ENCODE peak calls at places on chromosomes 5 and 9, in five cellular contexts. V is AG04449, C is colonic mucosa, Q is psoas muscle, P is dorsolateral prefrontal cortex. Z is an unnamed sample.

GRCh38 chr9:94900222-94901018 is 173.9 kb downstream of the AOPEP start:
- DNase-seq in P (no peak), Q (no peak), V (peak; percentile 95), C (no peak), Z (no peak)

GRCh38 chr9:112180387-112180881 is 5.3 kb upstream of the SUSD1 start:
- DNase-seq in V (no peak), Q (no peak), C (no peak), P (no peak), Z (no peak)

GRCh38 chr5:41199660-41200059 is 13.7 kb downstream of the C6 start:
- DNase-seq in Q (no peak), P (no peak), C (no peak), V (no peak), Z (no peak)

GRCh38 chr5:159916841-159917761 is 819 bp downstream of the ADRA1B start:
- DNase-seq in C (no peak), Q (no peak), P (no peak), V (no peak), Z (no peak)

GRCh38 chr9:131873361-131873760 is 133.5 kb upstream of the RAPGEF1 start:
- DNase-seq in C (no peak), Q (no peak), P (no peak), V (no peak), Z (no peak)

GRCh38 chr5:40071870-40072269 is 607.8 kb upstream of the PTGER4 start:
- DNase-seq in Q (no peak), V (no peak), P (no peak), C (no peak), Z (no peak)

GRCh38 chr9:36862206-36863145 is 171.6 kb downstream of the PAX5 start:
- DNase-seq in Q (no peak), V (no peak), P (peak; percentile 57), C (peak; percentile 60), Z (no peak)

GRCh38 chr5:159913481-159913880 is 2.8 kb upstream of the ADRA1B start:
- DNase-seq in C (no peak), P (no peak), V (no peak), Q (no peak), Z (no peak)

GRCh38 chr5:116488334-116488733 is 86.3 kb downstream of the SEMA6A start:
- DNase-seq in C (no peak), P (no peak), V (no peak), Q (no peak), Z (no peak)

GRCh38 chr5:112186401-112186990 is 232.6 kb downstream of the EPB41L4A start:
- DNase-seq in P (no peak), V (no peak), C (peak; percentile 19), Q (no peak), Z (no peak)

GRCh38 chr9:78122631-78123030 is 91.0 kb upstream of the GNAQ start:
- DNase-seq in Q (no peak), P (no peak), V (no peak), C (no peak), Z (no peak)

GRCh38 chr5:131373265-131373664 is 109.4 kb downstream of the CDC42SE2 start:
- DNase-seq in V (no peak), C (no peak), P (no peak), Q (no peak), Z (no peak)

GRCh38 chr9:129665008-129665771 is at the start of gene PRRX2:
- DNase-seq in V (no peak), Q (peak; percentile 56), C (no peak), P (no peak), Z (no peak)

GRCh38 chr9:93126825-93127368 is 7.2 kb downstream of the NINJ1 start:
- DNase-seq in V (no peak), Q (no peak), C (no peak), P (no peak), Z (peak; percentile 51)

GRCh38 chr5:138972836-138973235 is 97.7 kb upstream of the LRRTM2 start:
- DNase-seq in C (no peak), Q (no peak), P (no peak), V (no peak), Z (no peak)

GRCh38 chr5:168174376-168174775 is 117.1 kb upstream of the WWC1 start:
- DNase-seq in C (no peak), V (no peak), P (peak; percentile 47), Q (no peak), Z (no peak)

GRCh38 chr9:37667706-37668672 is 17.2 kb downstream of the FRMPD1 start:
- DNase-seq in Q (peak; percentile 34), C (no peak), P (no peak), V (no peak), Z (no peak)

GRCh38 chr5:129271309-129271708 is 176.8 kb downstream of the ISOC1 start:
- DNase-seq in C (no peak), Q (no peak), V (no peak), P (no peak), Z (no peak)

GRCh38 chr9:17824927-17825659 is 246.2 kb downstream of the SH3GL2 start:
- DNase-seq in P (no peak), C (no peak), V (no peak), Q (no peak), Z (no peak)

GRCh38 chr5:78644741-78645300 is 3.8 kb downstream of the LHFPL2 start:
- DNase-seq in C (no peak), P (no peak), V (no peak), Q (no peak), Z (no peak)

GRCh38 chr9:95029251-95029650 is 288.3 kb downstream of the FANCC start:
- DNase-seq in Q (no peak), C (no peak), V (no peak), P (no peak), Z (no peak)

GRCh38 chr9:114096866-114097612 is 2.1 kb downstream of the KIF12 start:
- DNase-seq in C (no peak), V (no peak), Q (no peak), P (no peak), Z (no peak)

GRCh38 chr9:108234811-108235210 is 621.0 kb downstream of the ACTL7B start:
- DNase-seq in Q (no peak), C (no peak), V (no peak), P (no peak), Z (no peak)

GRCh38 chr9:134889386-134890214 is 9.0 kb downstream of the FCN2 start:
- DNase-seq in Q (no peak), P (no peak), V (no peak), C (no peak), Z (no peak)

GRCh38 chr9:90881648-90882047 is 80.0 kb downstream of the SYK start:
- DNase-seq in V (no peak), C (no peak), P (no peak), Q (no peak), Z (no peak)

GRCh38 chr9:73179594-73179993 is 27.9 kb downstream of the ANXA1 start:
- DNase-seq in C (no peak), P (no peak), Q (no peak), V (no peak), Z (peak; percentile 96)

GRCh38 chr5:110219769-110220168 is 506.7 kb downstream of the TMEM232 start:
- DNase-seq in V (no peak), C (no peak), P (no peak), Q (no peak), Z (no peak)

GRCh38 chr5:172685036-172685435 is 44.0 kb downstream of the NEURL1B start:
- DNase-seq in C (no peak), P (no peak), V (no peak), Q (no peak), Z (no peak)

GRCh38 chr9:13841801-13842462 is 472.0 kb downstream of the NFIB start:
- DNase-seq in P (no peak), Q (no peak), C (no peak), V (no peak), Z (no peak)

GRCh38 chr5:172497591-172498255 is 43.4 kb upstream of the SH3PXD2B start:
- DNase-seq in Q (no peak), C (peak; percentile 12), V (no peak), P (no peak), Z (no peak)

GRCh38 chr9:9942764-9943424 is 669.9 kb downstream of the PTPRD start:
- DNase-seq in Q (peak; percentile 18), P (peak; percentile 79), C (peak; percentile 63), V (no peak), Z (no peak)

GRCh38 chr9:120617637-120617979 is 37.6 kb upstream of the CDK5RAP2 start:
- DNase-seq in Q (no peak), V (no peak), C (no peak), P (no peak), Z (no peak)

DNA sequence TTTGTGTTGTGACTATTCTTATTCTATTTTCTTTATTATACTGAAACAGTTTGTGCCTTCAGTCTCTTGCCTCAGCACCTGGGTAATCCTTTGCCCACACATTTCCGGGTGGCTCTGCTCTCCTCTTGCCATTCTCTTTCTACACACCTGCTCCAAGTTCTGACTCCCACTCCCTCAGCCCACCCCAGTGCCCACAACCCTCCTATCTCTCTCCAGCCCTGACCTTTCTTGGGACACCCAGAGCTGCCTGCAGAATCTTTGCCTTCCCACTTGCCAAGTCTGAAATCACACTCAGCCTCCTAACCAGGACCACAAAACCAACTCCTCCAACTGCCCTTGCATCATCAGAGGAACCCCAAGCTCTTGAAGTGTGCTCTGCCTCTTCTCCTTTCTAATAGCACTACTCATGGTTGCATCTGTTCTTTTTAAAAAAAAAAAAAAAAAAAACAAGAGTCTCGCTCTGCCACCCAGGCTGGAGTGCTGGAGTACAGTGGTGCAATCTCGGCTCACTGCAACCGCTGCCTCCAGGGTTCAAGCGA is 4.1 kb downstream of the SWI5 start:
- DNase-seq in V (no peak), C (no peak), Q (no peak), P (no peak), Z (no peak)
- H3K4me3 ChIP-seq in V (no peak overlapping the region), C (no peak overlapping the region), Q (no peak overlapping the region), P (no peak overlapping the region), Z (no peak overlapping the region)

GRCh38 chr5:145887976-145888574 is 15.3 kb upstream of the GRXCR2 start:
- DNase-seq in Q (no peak), P (no peak), V (no peak), C (peak; percentile 80), Z (peak; percentile 17)
- TF ChIP-seq CTCF in Q (peak; percentile 38), P (no peak), V (peak; percentile 85), C (peak; percentile 70), Z (peak; percentile 99)

GRCh38 chr5:25823330-25823873 is 1178.6 kb upstream of the CDH10 start:
- DNase-seq in Q (no peak), V (no peak), P (no peak), C (no peak), Z (no peak)
- H3K4me3 ChIP-seq in Q (no peak overlapping the region), V (no peak overlapping the region), P (no peak overlapping the region), C (no peak overlapping the region), Z (no peak overlapping the region)

DNA sequence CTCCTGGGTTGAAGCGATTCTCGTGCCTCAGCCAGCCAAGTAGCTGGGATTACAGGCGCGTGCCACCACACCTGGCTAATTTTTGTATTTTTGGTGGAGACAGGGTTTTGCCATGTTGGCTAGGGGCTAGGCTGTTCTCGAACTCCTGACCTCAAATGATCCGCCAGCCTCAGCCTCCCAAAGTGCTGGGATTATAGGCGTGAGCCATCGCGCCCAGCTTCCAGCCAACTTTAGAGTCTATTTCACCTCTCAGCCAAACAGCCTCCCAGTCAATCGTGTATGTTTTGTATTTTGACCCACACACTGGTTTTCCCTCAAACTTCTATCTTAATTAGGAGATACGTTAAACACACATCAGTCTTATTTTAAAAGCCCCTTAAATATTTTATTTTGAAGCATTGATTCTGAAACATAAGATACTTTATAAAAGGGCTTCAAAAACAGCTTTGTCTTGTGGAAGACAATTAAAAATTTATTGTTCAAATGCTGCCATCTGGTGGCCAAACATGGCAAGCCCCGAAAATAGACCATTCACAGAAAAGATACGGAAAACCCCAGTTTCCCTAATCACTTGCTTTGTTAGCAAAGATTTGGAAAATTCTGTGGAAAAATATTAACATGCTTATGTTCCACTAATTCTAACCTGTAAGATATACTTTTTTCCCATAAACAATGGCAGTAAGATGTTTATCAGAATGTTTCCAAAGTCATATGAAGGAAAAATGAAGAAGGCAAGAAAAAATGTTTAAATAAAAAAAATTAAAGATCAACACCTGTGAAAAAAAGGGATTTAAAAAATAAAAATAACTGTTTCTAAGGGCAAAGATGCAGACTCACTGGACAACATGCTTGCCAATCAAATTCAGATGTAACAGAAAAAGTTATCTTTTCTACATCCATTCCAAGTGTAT is 33.1 kb downstream of the APTX start:
- DNase-seq in Q (peak; percentile 29), C (peak; percentile 63), P (peak; percentile 81), V (no peak), Z (no peak)
- TF ChIP-seq CTCF in Q (peak; percentile 88), C (peak; percentile 88), P (peak; percentile 95), V (peak; percentile 51), Z (peak; percentile 77)

Z was measured in retinal pigment epithelial cell.